ENCODE peak calls at places on chromosomes 4 and X, in eight cellular contexts. E is NCI-H510A treated with DMSO at 0.1 percent for 48 hours; S is mucosa of gallbladder; B is HEK293T; P is stimulated activated CD4-positive, alpha-beta T cell treated with anti-CD3 and anti-CD28 coated beads, Interleukin-15, amount 100 ng/mL, for 48 hours; T is fibroblast of pulmonary artery; C is right atrium auricular region; N is activated CD8-positive, alpha-beta T cell treated with anti-CD3 and anti-CD28 coated beads for 36 hours. Z is an unnamed sample.

GRCh38 chr4:2249526-2249991 is 7.6 kb upstream of the HAUS3 start:
- DNase-seq in E (no peak), S (no peak), B (no peak), P (no peak), T (no peak), C (peak; percentile 49), N (no peak), Z (no peak)

GRCh38 chr4:56049428-56050212 is 100.9 kb downstream of the CEP135 start:
- DNase-seq in E (peak; percentile 86), S (peak; percentile 11), B (peak; percentile 32), P (no peak), T (peak; percentile 46), C (no peak), N (peak; percentile 23), Z (peak; percentile 83)

GRCh38 chr4:152029631-152030030 is 268.8 kb upstream of the GATB start:
- DNase-seq in E (no peak), S (no peak), B (no peak), P (no peak), T (no peak), C (no peak), N (no peak), Z (no peak)

GRCh38 chr4:15392053-15392805 is 35.6 kb upstream of the C1QTNF7 start:
- DNase-seq in E (no peak), S (no peak), B (no peak), P (no peak), T (no peak), C (no peak), N (no peak), Z (no peak)

GRCh38 chr4:141473026-141473540 is 163.3 kb upstream of the IL15 start:
- DNase-seq in E (no peak), S (no peak), B (no peak), P (no peak), T (no peak), C (no peak), N (no peak), Z (no peak)

GRCh38 chr4:169039271-169039954 is 29.4 kb upstream of the CBR4 start:
- DNase-seq in E (no peak), S (no peak), B (no peak), P (no peak), T (no peak), C (no peak), N (no peak), Z (no peak)

GRCh38 chr4:108637856-108638255 is 12.5 kb upstream of the OSTC start:
- DNase-seq in E (no peak), S (no peak), B (no peak), P (no peak), T (peak; percentile 20), C (no peak), N (no peak), Z (no peak)

GRCh38 chrX:38304010-38304409 is 23.3 kb downstream of the RPGR start:
- DNase-seq in E (no peak), S (no peak), B (peak; percentile 27), P (no peak), T (peak; percentile 61), C (no peak), N (no peak), Z (no peak)

GRCh38 chr4:159447296-159447695 is 344.4 kb downstream of the RAPGEF2 start:
- DNase-seq in E (no peak), S (no peak), B (no peak), P (no peak), T (peak; percentile 53), C (no peak), N (no peak), Z (no peak)

GRCh38 chr4:139208404-139208945 is 31.5 kb upstream of the ELF2 start:
- DNase-seq in E (no peak), S (peak; percentile 45), B (no peak), P (no peak), T (peak; percentile 71), C (peak; percentile 61), N (no peak), Z (peak; percentile 60)

GRCh38 chr4:147157860-147158701 is 212.4 kb upstream of the TTC29 start:
- DNase-seq in E (peak; percentile 3), S (no peak), B (peak; percentile 28), P (no peak), T (peak; percentile 65), C (no peak), N (no peak), Z (no peak)

GRCh38 chrX:110182362-110182761 is 135.5 kb downstream of the AMMECR1 start:
- DNase-seq in E (no peak), S (no peak), B (no peak), P (no peak), T (no peak), C (no peak), N (no peak), Z (no peak)

GRCh38 chr4:98055800-98056501 is 87.3 kb downstream of the STPG2 start:
- DNase-seq in E (no peak), S (no peak), B (no peak), P (no peak), T (no peak), C (no peak), N (no peak), Z (no peak)

GRCh38 chrX:121642415-121642814 is 595.0 kb downstream of the GLUD2 start:
- DNase-seq in E (no peak), S (no peak), B (no peak), P (no peak), T (peak; percentile 14), C (no peak), N (no peak), Z (no peak)

GRCh38 chr4:83605744-83606172 is 69.8 kb downstream of the GPAT3 start:
- DNase-seq in E (no peak), S (no peak), B (no peak), P (no peak), T (no peak), C (no peak), N (no peak), Z (no peak)

GRCh38 chrX:133970021-133970550 is 15.3 kb downstream of the GPC3 start:
- DNase-seq in E (no peak), S (no peak), B (no peak), P (no peak), T (no peak), C (no peak), N (no peak), Z (no peak)

GRCh38 chr4:22237155-22237751 is 278.6 kb downstream of the ADGRA3 start:
- DNase-seq in E (no peak), S (peak; percentile 55), B (peak; percentile 39), P (peak; percentile 30), T (peak; percentile 8), C (no peak), N (peak; percentile 74), Z (peak; percentile 67)

GRCh38 chrX:42678133-42678532 is 99.8 kb downstream of the PPP1R2C start:
- DNase-seq in E (peak; percentile 1), S (no peak), B (no peak), P (no peak), T (peak; percentile 62), C (no peak), N (no peak), Z (peak; percentile 9)

GRCh38 chr4:113435893-113436292 is 325.6 kb downstream of the CAMK2D start:
- DNase-seq in E (no peak), S (peak; percentile 50), B (no peak), P (no peak), T (peak; percentile 85), C (peak; percentile 83), N (peak; percentile 11), Z (no peak)

GRCh38 chrX:40646489-40647306 is 663 bp downstream of the CXorf38 start:
- DNase-seq in E (peak; percentile 6), S (peak; percentile 28), B (peak; percentile 35), P (no peak), T (peak; percentile 14), C (peak; percentile 61), N (peak; percentile 42), Z (peak; percentile 50)

GRCh38 chrX:154399527-154400368 is 1.6 kb downstream of the RPL10 start:
- DNase-seq in E (no peak), S (no peak), B (no peak), P (no peak), T (no peak), C (no peak), N (peak; percentile 52), Z (no peak)

GRCh38 chrX:13304052-13304451 is 15.8 kb downstream of the ATXN3L start:
- DNase-seq in E (no peak), S (no peak), B (no peak), P (no peak), T (no peak), C (no peak), N (no peak), Z (no peak)

GRCh38 chr4:87819281-87819919 is 13.4 kb upstream of the MEPE start:
- DNase-seq in E (no peak), S (no peak), B (no peak), P (no peak), T (peak; percentile 71), C (no peak), N (no peak), Z (no peak)

GRCh38 chrX:68997911-68998310 is 167.3 kb downstream of the PJA1 start:
- DNase-seq in E (no peak), S (peak; percentile 53), B (no peak), P (no peak), T (peak; percentile 87), C (peak; percentile 64), N (no peak), Z (no peak)

GRCh38 chr4:7793186-7793585 is 146.5 kb downstream of the AFAP1 start:
- DNase-seq in E (no peak), S (no peak), B (no peak), P (no peak), T (no peak), C (no peak), N (no peak), Z (no peak)

GRCh38 chr4:4575284-4576211 is 33.7 kb upstream of the STX18 start:
- DNase-seq in E (peak; percentile 41), S (peak; percentile 22), B (no peak), P (peak; percentile 43), T (peak; percentile 50), C (no peak), N (peak; percentile 60), Z (peak; percentile 74)

GRCh38 chr4:87342872-87343271 is 20.2 kb upstream of the HSD17B13 start:
- DNase-seq in E (peak; percentile 17), S (no peak), B (no peak), P (no peak), T (no peak), C (no peak), N (no peak), Z (no peak)

GRCh38 chr4:188110741-188111458 is 1.5 kb upstream of the TRIML2 start:
- DNase-seq in E (no peak), S (no peak), B (no peak), P (no peak), T (no peak), C (no peak), N (no peak), Z (no peak)

GRCh38 chr4:111641813-111642579 is 503.3 kb upstream of the FAM241A start:
- DNase-seq in E (peak; percentile 78), S (peak; percentile 78), B (peak; percentile 69), P (peak; percentile 0), T (peak; percentile 94), C (peak; percentile 67), N (peak; percentile 62), Z (peak; percentile 55)

GRCh38 chr4:174437324-174437723 is 85.0 kb downstream of the HPGD start:
- DNase-seq in E (no peak), S (no peak), B (no peak), P (no peak), T (peak; percentile 44), C (no peak), N (no peak), Z (no peak)

GRCh38 chr4:48360285-48360965 is 19.1 kb downstream of the SLAIN2 start:
- DNase-seq in E (no peak), S (no peak), B (no peak), P (no peak), T (peak; percentile 52), C (no peak), N (no peak), Z (no peak)

GRCh38 chr4:21765810-21766407 is 182.7 kb downstream of the KCNIP4 start:
- DNase-seq in E (peak; percentile 44), S (peak; percentile 26), B (peak; percentile 17), P (no peak), T (peak; percentile 69), C (no peak), N (peak; percentile 54), Z (peak; percentile 43)

GRCh38 chrX:24782011-24782410 is 88.3 kb downstream of the POLA1 start:
- DNase-seq in E (no peak), S (no peak), B (no peak), P (no peak), T (no peak), C (no peak), N (no peak), Z (no peak)

GRCh38 chr4:8540072-8540471 is 40.1 kb upstream of the GPR78 start:
- DNase-seq in E (no peak), S (no peak), B (no peak), P (no peak), T (no peak), C (no peak), N (peak; percentile 42), Z (no peak)